ENCODE peak calls at places on chromosomes 4 and X, in ten cellular contexts. N, Y, W, O, T, Q, K, C, G and H are unnamed samples.

GRCh38 chrX:130176354-130176776 is 4.6 kb downstream of the RAB33A start:
- DNase-seq in N (no peak), Y (no peak), W (no peak), O (no peak), T (peak; percentile 44), Q (no peak), K (no peak), C (no peak), G (no peak), H (no peak)

GRCh38 chrX:21745756-21746155 is 12.2 kb downstream of the SMPX start:
- DNase-seq in N (no peak), Y (peak; percentile 62), W (peak; percentile 24), O (no peak), T (peak; percentile 49), Q (no peak), K (peak; percentile 16), C (no peak), G (no peak), H (peak; percentile 4)

GRCh38 chrX:54208531-54208930 is 25.5 kb upstream of the FAM120C start:
- DNase-seq in N (peak; percentile 57), Y (no peak), W (no peak), O (no peak), T (peak; percentile 42), Q (no peak), K (no peak), C (no peak), G (no peak), H (no peak)

GRCh38 chr4:82044141-82044993 is 329.4 kb downstream of the HNRNPD start:
- DNase-seq in N (peak; percentile 47), Y (peak; percentile 88), W (no peak), O (peak; percentile 69), T (peak; percentile 71), Q (peak; percentile 58), K (peak; percentile 55), C (peak; percentile 88), G (peak; percentile 60), H (no peak)

GRCh38 chr4:3437998-3438846 is 3.5 kb upstream of the HGFAC start:
- DNase-seq in N (no peak), Y (no peak), W (no peak), O (peak; percentile 55), T (no peak), Q (no peak), K (peak; percentile 33), C (peak; percentile 76), G (no peak), H (no peak)

GRCh38 chrX:106611682-106612402 is at the start of gene RADX:
- DNase-seq in N (peak; percentile 62), Y (peak; percentile 86), W (peak; percentile 43), O (peak; percentile 82), T (peak; percentile 86), Q (peak; percentile 84), K (peak; percentile 82), C (peak; percentile 92), G (peak; percentile 75), H (peak; percentile 84)

GRCh38 chr4:94567811-94568210 is 116.1 kb downstream of the PDLIM5 start:
- DNase-seq in N (no peak), Y (no peak), W (no peak), O (no peak), T (no peak), Q (no peak), K (no peak), C (no peak), G (no peak), H (no peak)

GRCh38 chrX:33336783-33337182 is 125.4 kb upstream of the DMD start:
- DNase-seq in N (no peak), Y (no peak), W (peak; percentile 38), O (no peak), T (peak; percentile 1), Q (peak; percentile 15), K (peak; percentile 24), C (no peak), G (no peak), H (no peak)

GRCh38 chr4:56286763-56287162 is 100.5 kb downstream of the AASDH start:
- DNase-seq in N (no peak), Y (no peak), W (no peak), O (no peak), T (no peak), Q (no peak), K (no peak), C (no peak), G (no peak), H (no peak)

GRCh38 chr4:173506780-173507211 is 23.2 kb downstream of the HAND2 start:
- DNase-seq in N (no peak), Y (no peak), W (no peak), O (peak; percentile 69), T (no peak), Q (no peak), K (no peak), C (no peak), G (no peak), H (no peak)

GRCh38 chr4:54281060-54281781 is 52.1 kb downstream of the PDGFRA start:
- DNase-seq in N (peak; percentile 53), Y (peak; percentile 71), W (peak; percentile 98), O (peak; percentile 83), T (peak; percentile 98), Q (peak; percentile 95), K (peak; percentile 79), C (peak; percentile 82), G (peak; percentile 80), H (no peak)

GRCh38 chrX:44675364-44676024 is 132.8 kb upstream of the FUNDC1 start:
- DNase-seq in N (peak; percentile 34), Y (no peak), W (peak; percentile 4), O (no peak), T (peak; percentile 91), Q (peak; percentile 42), K (peak; percentile 18), C (no peak), G (peak; percentile 57), H (no peak)

GRCh38 chr4:83110970-83111369 is 3.6 kb downstream of the PLAC8 start:
- DNase-seq in N (no peak), Y (no peak), W (no peak), O (no peak), T (no peak), Q (no peak), K (no peak), C (no peak), G (no peak), H (no peak)

GRCh38 chr4:30821891-30822612 is 101.9 kb downstream of the PCDH7 start:
- DNase-seq in N (no peak), Y (no peak), W (peak; percentile 7), O (no peak), T (peak; percentile 17), Q (no peak), K (no peak), C (no peak), G (no peak), H (no peak)
- H3K27ac ChIP-seq in N (no peak overlapping the region), Y (no peak overlapping the region), W (no peak overlapping the region), O (peak overlapping the region; percentile 13), T (no peak overlapping the region), Q (no peak overlapping the region), K (no peak overlapping the region), C (no peak overlapping the region), G (no peak overlapping the region), H (no peak overlapping the region)

GRCh38 chr4:169665039-169665732 is 44.8 kb downstream of the CLCN3 start:
- DNase-seq in N (no peak), Y (no peak), W (peak; percentile 44), O (no peak), T (no peak), Q (no peak), K (no peak), C (no peak), G (no peak), H (no peak)
- H3K4me1 ChIP-seq in N (no peaks in the 10 kb centered on the region), Y (peaks cover 55% of the 10 kb centered on the region), W (peaks cover 48% of the 10 kb centered on the region), O (peaks cover 21% of the 10 kb centered on the region), T (peaks cover 23% of the 10 kb centered on the region), Q (peaks cover 8% of the 10 kb centered on the region), K (no peaks in the 10 kb centered on the region), C (no peaks in the 10 kb centered on the region), G (peaks cover 39% of the 10 kb centered on the region), H (no peaks in the 10 kb centered on the region)

GRCh38 chrX:8341814-8342590 is 122.6 kb upstream of the VCX3B start:
- DNase-seq in N (no peak), Y (no peak), W (no peak), O (no peak), T (no peak), Q (no peak), K (no peak), C (no peak), G (no peak), H (no peak)
- H3K27ac ChIP-seq in N (no peak overlapping the region), Y (no peak overlapping the region), W (no peak overlapping the region), O (no peak overlapping the region), T (no peak overlapping the region), Q (no peak overlapping the region), K (no peak overlapping the region), C (no peak overlapping the region), G (no peak overlapping the region), H (no peak overlapping the region)

GRCh38 chr4:6912412-6912811 is 2.8 kb downstream of the TBC1D14 start:
- DNase-seq in N (no peak), Y (no peak), W (no peak), O (no peak), T (no peak), Q (peak; percentile 62), K (no peak), C (no peak), G (no peak), H (no peak)
- H3K4me1 ChIP-seq in N (peaks cover 13% of the 10 kb centered on the region), Y (peaks cover 12% of the 10 kb centered on the region), W (peaks cover 27% of the 10 kb centered on the region), O (peaks cover 44% of the 10 kb centered on the region), T (peaks cover 9% of the 10 kb centered on the region), Q (peaks cover 44% of the 10 kb centered on the region), K (peaks cover 22% of the 10 kb centered on the region), C (peaks cover 52% of the 10 kb centered on the region), G (peaks cover 64% of the 10 kb centered on the region), H (peaks cover 68% of the 10 kb centered on the region)

DNA sequence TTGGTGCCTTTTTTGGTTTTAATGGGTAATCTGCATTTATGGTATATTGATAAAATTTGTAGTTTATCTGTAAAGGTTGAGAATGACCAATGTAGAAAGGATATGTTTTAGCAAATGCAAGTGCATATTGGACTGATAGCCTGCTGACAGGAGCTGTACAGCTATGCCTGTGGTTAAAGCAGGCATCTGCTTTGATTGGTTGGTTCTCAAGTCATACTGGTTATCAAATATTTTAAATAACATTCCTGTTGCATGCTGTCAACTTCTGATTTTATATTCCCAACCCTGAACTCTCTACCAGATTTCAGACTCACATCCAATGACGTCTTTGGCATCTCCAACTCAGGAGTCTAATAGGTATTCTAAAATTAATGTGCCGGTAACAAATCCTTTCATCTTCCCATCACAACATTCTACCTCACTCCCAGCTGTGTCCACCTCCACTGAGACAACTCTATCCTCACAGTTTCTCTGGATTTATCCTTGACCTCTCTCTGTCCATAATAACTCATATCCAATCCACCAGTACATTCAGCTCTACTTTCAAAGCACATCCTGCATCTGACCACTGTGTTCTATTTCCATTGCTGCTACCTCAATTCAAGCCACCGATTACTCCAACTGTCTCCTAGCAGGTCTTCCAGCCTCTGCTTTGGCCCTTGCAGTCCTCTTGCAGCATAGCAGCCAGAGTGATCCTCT is 125.7 kb downstream of the CAMK2D start:
- DNase-seq in N (no peak), Y (no peak), W (no peak), O (no peak), T (no peak), Q (no peak), K (no peak), C (no peak), G (no peak), H (no peak)
- H3K27ac ChIP-seq in N (no peak overlapping the region), Y (peak overlapping the region; percentile 45), W (no peak overlapping the region), O (peak overlapping the region; percentile 94), T (no peak overlapping the region), Q (no peak overlapping the region), K (no peak overlapping the region), C (no peak overlapping the region), G (peak overlapping the region; percentile 78), H (no peak overlapping the region)